ENCODE peak calls at places on chromosomes 16 and 17, in six cellular contexts. C, Z, Q, M, Y and F are unnamed samples. For H3K4me1, the result is how much of the 10 kb centered on the place peaks cover.

GRCh38 chr16:68936729-68937631 is 93.6 kb downstream of the TANGO6 start:
- DNase-seq in Y (no peak), Q (no peak), C (peak), Z (no peak), M (no peak), F (no peak)

GRCh38 chr17:72691601-72692000 is 400.9 kb downstream of the SLC39A11 start:
- DNase-seq in Q (no peak), Z (no peak), Y (no peak), C (no peak), M (no peak), F (no peak)

GRCh38 chr16:68384293-68385255 is 63.7 kb downstream of the SMPD3 start:
- DNase-seq in M (peak), C (no peak), Y (no peak), Q (no peak), Z (no peak), F (no peak)

GRCh38 chr17:82665226-82665625 is 17.0 kb upstream of the WDR45B start:
- DNase-seq in Q (no peak), Z (no peak), M (no peak), C (no peak), Y (no peak), F (no peak)

GRCh38 chr16:77307764-77308561 is 108.8 kb downstream of the SYCE1L start:
- DNase-seq in C (no peak), Q (no peak), Z (no peak), M (no peak), Y (no peak), F (no peak)

GRCh38 chr16:69748694-69749345 is 5.9 kb downstream of the NOB1 start:
- DNase-seq in Z (no peak), Y (no peak), C (no peak), M (no peak), Q (no peak), F (no peak)

GRCh38 chr17:57744195-57745170 is 616 bp downstream of the CCDC182 start:
- DNase-seq in Q (no peak), Z (no peak), M (no peak), Y (no peak), C (no peak), F (no peak)

GRCh38 chr17:42253173-42253545 is 23.0 kb downstream of the STAT5B start:
- DNase-seq in C (no peak), M (no peak), Y (no peak), Z (no peak), Q (no peak), F (no peak)

GRCh38 chr17:18963126-18964017 is 11.4 kb downstream of the SLC5A10 start:
- DNase-seq in M (no peak), Y (no peak), Z (no peak), Q (no peak), C (no peak), F (no peak)

GRCh38 chr16:60199154-60199553 is 1465.0 kb upstream of the GOT2 start:
- DNase-seq in Y (no peak), C (no peak), M (peak), Z (no peak), Q (no peak), F (no peak)

GRCh38 chr17:63841350-63842172 is 924 bp downstream of the SMARCD2 start:
- DNase-seq in Z (no peak), Q (peak), Y (peak), C (peak), M (peak), F (no peak)

GRCh38 chr17:35368086-35368824 is 5.2 kb downstream of the SLFN11 start:
- DNase-seq in M (no peak), Y (no peak), C (no peak), Z (peak), Q (peak), F (no peak)

GRCh38 chr17:27529230-27529796 is 73.1 kb downstream of the KSR1 start:
- DNase-seq in C (no peak), Q (no peak), Z (no peak), Y (no peak), M (no peak), F (no peak)

GRCh38 chr17:4165301-4166010 is 22.5 kb downstream of the CYB5D2 start:
- DNase-seq in Y (no peak), M (no peak), C (no peak), Z (no peak), Q (no peak), F (no peak)

GRCh38 chr17:38749222-38750043 is 1.3 kb upstream of the PCGF2 start:
- DNase-seq in M (peak), Q (peak), C (peak), Y (peak), Z (no peak), F (peak)

GRCh38 chr17:948284-948852 is 31.2 kb downstream of the NXN start:
- DNase-seq in Q (no peak), Z (no peak), M (peak), Y (no peak), C (no peak), F (no peak)

GRCh38 chr16:85554791-85555548 is 58.2 kb upstream of the GSE1 start:
- DNase-seq in Z (peak), Q (peak), Y (peak), C (no peak), M (peak), F (no peak)

GRCh38 chr16:85788819-85789218 is 10.5 kb downstream of the EMC8 start:
- DNase-seq in C (no peak), Z (no peak), Q (no peak), Y (no peak), M (no peak), F (no peak)

GRCh38 chr17:869567-870530 is 87.7 kb downstream of the MRM3 start:
- DNase-seq in Q (peak), M (no peak), Y (no peak), Z (no peak), C (peak), F (no peak)

GRCh38 chr16:82031116-82032084 is 3.7 kb upstream of the HSD17B2 start:
- DNase-seq in Z (no peak), M (peak), C (no peak), Q (no peak), Y (no peak), F (no peak)

GRCh38 chr17:17356149-17356930 is 53.2 kb downstream of the NT5M start:
- DNase-seq in Y (peak), Z (peak), Q (peak), M (peak), C (peak), F (no peak)

GRCh38 chr16:15966420-15967222 is 17.2 kb downstream of the ABCC1 start:
- DNase-seq in Y (no peak), Z (no peak), Q (no peak), C (no peak), M (no peak), F (no peak)

GRCh38 chr17:36722121-36722902 is 120.9 kb downstream of the MRM1 start:
- DNase-seq in Y (no peak), Q (no peak), C (no peak), Z (peak), M (peak), F (no peak)

GRCh38 chr16:28000314-28000713 is 63.2 kb downstream of the GSG1L start:
- DNase-seq in Y (no peak), Z (no peak), C (no peak), M (no peak), Q (no peak), F (no peak)

GRCh38 chr17:81365601-81366585 is 29.4 kb upstream of the BAHCC1 start:
- DNase-seq in C (peak), Y (no peak), M (no peak), Q (peak), Z (no peak), F (no peak)

GRCh38 chr16:11094075-11094593 is 149.8 kb downstream of the CLEC16A start:
- DNase-seq in Q (no peak), C (no peak), Z (no peak), M (no peak), Y (no peak), F (no peak)

GRCh38 chr17:64750891-64751677 is 89.0 kb upstream of the SMURF2 start:
- DNase-seq in M (no peak), C (no peak), Y (no peak), Q (no peak), Z (no peak), F (no peak)

GRCh38 chr17:58394534-58395223 is 22.7 kb downstream of the RNF43 start:
- DNase-seq in Q (no peak), M (no peak), Y (no peak), Z (no peak), C (no peak), F (no peak)

GRCh38 chr16:62280556-62280955 is 244.3 kb upstream of the CDH8 start:
- DNase-seq in Y (no peak), Q (no peak), M (no peak), C (no peak), Z (no peak), F (no peak)

GRCh38 chr17:21036361-21036881 is 6.4 kb downstream of the USP22 start:
- DNase-seq in M (no peak), Q (no peak), Y (no peak), Z (no peak), C (no peak), F (no peak)
- H3K4me1 ChIP-seq in M (under half), Q (half or more), Y (under half), Z (half or more), C (under half), F (half or more)

GRCh38 chr17:68785565-68786486 is 169.4 kb downstream of the ABCA8 start:
- DNase-seq in M (no peak), C (no peak), Y (no peak), Q (no peak), Z (no peak), F (no peak)
- H3K4me1 ChIP-seq in M (under half), C (under half), Y (under half), Q (under half), Z (under half), F (under half)

GRCh38 chr17:29155235-29155965 is 24.8 kb downstream of the MYO18A start:
- DNase-seq in C (no peak), M (no peak), Y (no peak), Q (no peak), Z (no peak), F (no peak)
- H3K4me1 ChIP-seq in C (under half), M (under half), Y (under half), Q (under half), Z (under half), F (half or more)

GRCh38 chr16:57501492-57501891 is 15.2 kb upstream of the DOK4 start:
- DNase-seq in Y (no peak), M (no peak), Q (no peak), C (no peak), Z (no peak), F (no peak)
- H3K4me1 ChIP-seq in Y (under half), M (under half), Q (under half), C (under half), Z (under half), F (under half)

GRCh38 chr16:4498546-4499195 is 22.5 kb downstream of the HMOX2 start:
- DNase-seq in Y (no peak), C (no peak), M (no peak), Z (no peak), Q (no peak), F (no peak)

GRCh38 chr16:4495766-4496165 is 19.6 kb downstream of the HMOX2 start:
- DNase-seq in Z (no peak), M (no peak), C (no peak), Y (no peak), Q (no peak), F (no peak)

GRCh38 chr16:4499196-4499555 is 23.0 kb downstream of the HMOX2 start:
- DNase-seq in M (no peak), Z (no peak), Y (no peak), Q (no peak), C (no peak), F (no peak)

GRCh38 chr16:4494746-4495490 is 18.7 kb downstream of the HMOX2 start:
- DNase-seq in Y (no peak), M (no peak), Z (no peak), Q (no peak), C (no peak), F (no peak)

DNA sequence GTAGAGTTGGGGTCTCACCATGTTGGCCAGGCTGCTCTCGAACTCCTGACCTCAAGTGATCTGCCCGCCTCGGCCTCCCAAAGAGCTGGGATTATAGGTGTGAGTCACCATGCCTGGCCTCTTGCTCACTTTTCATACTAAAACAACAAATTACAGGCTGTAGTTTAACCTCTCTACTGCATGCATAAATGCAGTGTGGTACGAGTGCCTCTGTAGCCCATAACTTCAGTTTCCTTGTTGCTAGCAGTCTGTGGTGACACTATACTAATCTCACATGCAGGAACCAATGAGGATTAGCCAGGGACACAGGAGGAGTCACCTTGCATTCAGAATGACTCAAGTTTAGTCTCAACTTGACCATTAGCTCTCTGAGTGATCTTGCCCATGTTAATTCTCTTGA is 20.1 kb downstream of the HMOX2 start:
- DNase-seq in C (no peak), Q (no peak), Y (no peak), M (no peak), Z (no peak), F (no peak)
- H3K4me1 ChIP-seq in C (under half), Q (under half), Y (under half), M (under half), Z (half or more), F (under half)

DNA sequence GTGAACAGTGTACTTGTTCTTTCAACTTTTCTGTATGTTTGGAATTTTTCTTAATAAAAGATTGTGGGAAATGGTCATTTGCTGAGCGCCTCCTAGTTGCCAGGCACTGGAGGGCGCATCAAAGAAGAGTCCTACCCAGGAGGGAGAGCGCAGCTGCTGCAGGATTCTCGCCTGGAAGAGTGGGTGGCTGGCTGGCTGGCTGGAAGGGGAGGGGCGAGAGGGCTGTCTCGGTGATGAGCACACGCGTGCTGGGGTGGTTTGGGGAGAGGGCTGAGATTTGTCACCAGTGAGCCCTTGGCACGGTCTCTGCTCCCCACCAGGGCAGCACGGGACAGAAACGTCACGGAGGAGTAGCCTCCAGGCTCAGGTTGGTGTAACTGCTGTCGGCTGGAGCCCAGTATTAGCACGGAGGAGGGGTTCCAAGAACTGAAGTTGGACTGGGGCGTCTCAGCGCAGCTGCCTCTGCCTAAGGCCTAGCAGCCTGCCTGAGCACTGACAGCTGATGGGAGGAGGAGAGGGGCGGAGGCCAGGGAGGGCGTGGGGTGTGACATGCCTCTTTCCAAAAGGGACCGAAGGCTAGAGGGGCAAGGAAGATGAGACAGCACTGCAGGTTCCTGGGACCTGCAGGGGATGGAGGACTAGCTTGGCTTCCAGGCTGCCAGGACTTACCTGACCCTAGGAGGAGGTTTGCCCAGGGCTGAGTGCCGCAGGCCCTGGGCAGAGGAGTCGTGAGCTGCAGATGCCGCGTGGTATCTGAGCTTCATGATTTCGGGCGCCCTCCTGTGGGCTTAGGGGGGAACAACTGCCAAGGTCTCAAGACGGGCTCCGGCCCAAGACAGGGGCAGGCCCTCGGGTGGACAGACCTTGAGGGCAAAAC is 5.7 kb downstream of the LDHD start:
- DNase-seq in Z (peak), M (peak), Q (peak), C (peak), Y (peak), F (peak)
- H3K4me1 ChIP-seq in Z (half or more), M (under half), Q (under half), C (under half), Y (under half), F (half or more)

DNA sequence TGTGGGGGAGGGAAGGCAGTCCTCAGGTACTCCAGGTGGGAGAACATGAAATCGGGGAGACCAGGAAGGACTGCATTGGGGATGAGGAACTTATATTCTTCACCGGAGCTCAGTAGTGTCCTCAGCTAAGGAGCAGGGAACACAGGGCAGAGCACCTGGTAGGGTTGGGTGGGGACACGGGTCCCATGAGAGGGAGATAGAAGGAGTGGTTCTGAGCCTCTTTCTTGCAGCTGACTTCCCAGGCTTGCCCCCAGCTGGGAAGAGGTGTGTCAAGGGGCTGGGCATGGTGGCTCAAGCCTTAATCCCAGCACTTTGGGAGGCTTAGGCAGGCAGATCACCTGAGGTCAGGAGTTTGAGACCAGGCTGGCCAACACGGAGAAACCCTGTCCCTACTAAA is 2.1 kb downstream of the FHOD1 start:
- DNase-seq in C (no peak), M (no peak), Z (no peak), Q (no peak), Y (no peak), F (no peak)
- H3K4me1 ChIP-seq in C (under half), M (under half), Z (half or more), Q (half or more), Y (under half), F (half or more)

GRCh38 chr17:29707212-29707571 is 84.5 kb upstream of the CORO6 start:
- DNase-seq in C (no peak), Z (no peak), M (no peak), Q (no peak), Y (no peak), F (no peak)
- H3K4me1 ChIP-seq in C (under half), Z (half or more), M (under half), Q (under half), Y (under half), F (half or more)

GRCh38 chr17:50060951-50061712 is 5.2 kb downstream of the ITGA3 start:
- DNase-seq in Y (peak), C (no peak), Q (peak), M (no peak), Z (no peak), F (no peak)

GRCh38 chr17:50059759-50060273 is 3.9 kb downstream of the ITGA3 start:
- DNase-seq in Z (no peak), M (no peak), Y (no peak), C (no peak), Q (peak), F (no peak)

GRCh38 chr17:50057521-50057991 is 1.6 kb downstream of the ITGA3 start:
- DNase-seq in C (no peak), M (no peak), Y (no peak), Q (no peak), Z (no peak), F (no peak)

GRCh38 chr17:50058296-50058945 is 2.5 kb downstream of the ITGA3 start:
- DNase-seq in M (no peak), Y (no peak), Z (no peak), C (no peak), Q (no peak), F (no peak)

DNA sequence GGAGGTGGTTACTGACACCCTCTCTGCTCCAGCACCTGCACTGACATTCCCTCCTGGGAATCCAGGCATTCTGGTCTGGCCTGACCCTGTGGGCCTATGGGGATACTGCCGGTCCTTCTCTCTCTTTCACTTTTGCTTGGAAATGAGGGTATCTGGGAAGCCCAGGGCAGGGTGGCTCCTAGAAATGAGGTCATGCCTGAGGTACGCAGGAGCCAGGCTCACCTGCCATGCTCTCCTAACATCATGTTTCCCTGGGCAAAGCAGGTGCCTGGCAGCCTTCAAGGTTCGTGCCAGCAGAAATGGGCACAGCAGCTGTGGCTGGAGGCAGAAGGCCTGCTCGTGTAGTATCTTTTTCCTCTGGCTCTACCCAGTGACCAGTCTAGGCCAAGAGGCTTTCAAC is 3.3 kb downstream of the ITGA3 start:
- DNase-seq in Z (no peak), M (no peak), Y (no peak), Q (no peak), C (peak), F (no peak)
- H3K4me1 ChIP-seq in Z (under half), M (under half), Y (under half), Q (half or more), C (under half), F (half or more)